ENCODE peak calls at places on chromosomes 7 and 10, in five cellular contexts. A is mammary epithelial cell, U is fibroblast of lung, I is DND-41, O is heart right ventricle. K is an unnamed sample.

GRCh38 chr10:27819781-27820531 is 74.3 kb upstream of the MKX start:
- DNase-seq in O (peak; percentile 53), A (peak; percentile 4), I (no peak), U (peak; percentile 67), K (peak; percentile 61)

GRCh38 chr7:34675749-34676374 is 17.8 kb downstream of the NPSR1 start:
- DNase-seq in O (no peak), A (no peak), U (peak; percentile 6), I (peak; percentile 8), K (no peak)

GRCh38 chr7:114889646-114890285 is 32.1 kb upstream of the MDFIC start:
- DNase-seq in O (no peak), I (no peak), U (peak; percentile 96), A (peak; percentile 91), K (no peak)

GRCh38 chr7:138006106-138006505 is 4.2 kb upstream of the CREB3L2 start:
- DNase-seq in U (no peak), A (no peak), O (no peak), I (no peak), K (no peak)

GRCh38 chr7:149680316-149681025 is 92.9 kb downstream of the ZNF467 start:
- DNase-seq in I (no peak), O (no peak), A (no peak), U (no peak), K (no peak)

GRCh38 chr7:128912281-128912680 is 1.8 kb upstream of the KCP start:
- DNase-seq in U (no peak), A (no peak), I (no peak), O (no peak), K (no peak)

GRCh38 chr7:25522727-25523126 is 294.4 kb upstream of the NPVF start:
- DNase-seq in I (no peak), O (no peak), U (no peak), A (no peak), K (no peak)

GRCh38 chr7:40802497-40802896 is 667.7 kb downstream of the SUGCT start:
- DNase-seq in A (no peak), O (no peak), U (no peak), I (no peak), K (no peak)

DNA sequence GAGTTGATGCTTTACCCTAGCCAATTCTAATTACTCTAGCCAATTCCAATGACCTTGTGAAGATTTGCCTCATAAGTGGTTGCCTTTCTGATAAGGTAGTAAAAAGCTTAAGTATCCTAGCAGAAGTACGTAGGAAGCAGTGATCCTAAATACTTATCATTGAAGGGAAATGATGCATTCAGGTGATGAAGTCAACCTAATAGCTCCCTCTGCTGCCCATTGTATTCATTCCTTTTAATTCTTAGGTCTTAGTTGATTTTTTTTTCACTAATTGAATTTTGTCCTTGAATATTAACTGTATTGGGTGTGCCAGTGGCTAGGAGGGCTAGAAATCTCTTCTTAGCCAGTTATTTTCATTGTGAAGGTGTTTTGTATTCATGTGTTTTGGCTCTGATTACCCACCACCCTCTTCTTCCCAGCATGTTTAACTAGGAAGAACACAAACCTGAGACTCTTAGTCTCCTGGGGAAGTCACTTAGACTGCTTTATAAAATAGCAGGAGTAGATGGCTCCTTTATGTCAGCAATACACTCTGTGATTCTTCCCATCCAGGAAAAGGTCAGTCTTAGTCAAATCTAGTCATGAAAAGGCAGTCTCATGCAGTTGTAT is 46.3 kb downstream of the PLEKHA8 start:
- DNase-seq in U (peak; percentile 55), O (no peak), I (no peak), A (peak; percentile 31), K (no peak)
- TF ChIP-seq CTCF in U (peak; percentile 38), O (peak; percentile 51), I (peak; percentile 61), A (peak; percentile 34), K (peak; percentile 53)

GRCh38 chr7:113084499-113085172 is 2.0 kb downstream of the GPR85 start:
- DNase-seq in U (no peak), I (no peak), O (no peak), A (no peak), K (no peak)
- H3K4me1 ChIP-seq in U (no peaks in the 10 kb centered on the region), I (no peaks in the 10 kb centered on the region), O (no peaks in the 10 kb centered on the region), A (peaks cover 11% of the 10 kb centered on the region), K (peaks cover 13% of the 10 kb centered on the region)

GRCh38 chr7:151568951-151569652 is 49.4 kb upstream of the RHEB start:
- DNase-seq in A (no peak), U (no peak), O (no peak), I (no peak), K (no peak)

GRCh38 chr7:151566897-151567320 is 47.2 kb upstream of the RHEB start:
- DNase-seq in A (peak; percentile 50), U (peak; percentile 62), O (no peak), I (no peak), K (no peak)

GRCh38 chr7:151572136-151572535 is 52.4 kb upstream of the RHEB start:
- DNase-seq in A (no peak), O (no peak), I (no peak), U (no peak), K (no peak)

GRCh38 chr7:151571471-151571870 is 51.8 kb upstream of the RHEB start:
- DNase-seq in I (no peak), A (no peak), O (no peak), U (no peak), K (no peak)

GRCh38 chr7:151570366-151570915 is 50.7 kb upstream of the RHEB start:
- DNase-seq in U (peak; percentile 69), A (no peak), I (no peak), O (no peak), K (no peak)
- TF ChIP-seq CTCF in U (peak; percentile 34), A (peak; percentile 47), I (peak; percentile 52), O (peak; percentile 55), K (peak; percentile 55)

DNA sequence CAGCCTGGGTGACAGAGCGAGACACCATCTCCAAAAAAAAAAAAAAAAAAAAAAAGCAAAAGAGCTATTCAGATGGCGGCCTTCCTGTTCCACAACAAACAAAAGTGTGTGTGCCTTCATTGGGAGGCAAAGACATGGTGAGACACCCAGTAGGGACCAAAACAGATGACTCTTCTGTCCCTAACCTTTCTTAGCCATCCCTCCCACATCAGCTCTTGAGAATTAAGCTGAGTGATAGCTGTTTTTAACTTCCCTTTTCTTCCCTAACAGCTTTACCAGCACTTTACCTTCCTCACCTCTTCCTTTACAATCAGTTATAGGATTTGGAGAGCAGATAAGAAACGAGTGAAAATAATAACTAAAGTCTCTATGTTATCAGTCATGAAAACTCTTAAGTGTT is 48.2 kb downstream of the ARMH3 start:
- DNase-seq in I (no peak), A (no peak), U (no peak), O (no peak), K (no peak)
- H3K4me1 ChIP-seq in I (no peaks in the 10 kb centered on the region), A (peaks cover 11% of the 10 kb centered on the region), U (peaks cover 6% of the 10 kb centered on the region), O (no peaks in the 10 kb centered on the region), K (peaks cover 5% of the 10 kb centered on the region)

DNA sequence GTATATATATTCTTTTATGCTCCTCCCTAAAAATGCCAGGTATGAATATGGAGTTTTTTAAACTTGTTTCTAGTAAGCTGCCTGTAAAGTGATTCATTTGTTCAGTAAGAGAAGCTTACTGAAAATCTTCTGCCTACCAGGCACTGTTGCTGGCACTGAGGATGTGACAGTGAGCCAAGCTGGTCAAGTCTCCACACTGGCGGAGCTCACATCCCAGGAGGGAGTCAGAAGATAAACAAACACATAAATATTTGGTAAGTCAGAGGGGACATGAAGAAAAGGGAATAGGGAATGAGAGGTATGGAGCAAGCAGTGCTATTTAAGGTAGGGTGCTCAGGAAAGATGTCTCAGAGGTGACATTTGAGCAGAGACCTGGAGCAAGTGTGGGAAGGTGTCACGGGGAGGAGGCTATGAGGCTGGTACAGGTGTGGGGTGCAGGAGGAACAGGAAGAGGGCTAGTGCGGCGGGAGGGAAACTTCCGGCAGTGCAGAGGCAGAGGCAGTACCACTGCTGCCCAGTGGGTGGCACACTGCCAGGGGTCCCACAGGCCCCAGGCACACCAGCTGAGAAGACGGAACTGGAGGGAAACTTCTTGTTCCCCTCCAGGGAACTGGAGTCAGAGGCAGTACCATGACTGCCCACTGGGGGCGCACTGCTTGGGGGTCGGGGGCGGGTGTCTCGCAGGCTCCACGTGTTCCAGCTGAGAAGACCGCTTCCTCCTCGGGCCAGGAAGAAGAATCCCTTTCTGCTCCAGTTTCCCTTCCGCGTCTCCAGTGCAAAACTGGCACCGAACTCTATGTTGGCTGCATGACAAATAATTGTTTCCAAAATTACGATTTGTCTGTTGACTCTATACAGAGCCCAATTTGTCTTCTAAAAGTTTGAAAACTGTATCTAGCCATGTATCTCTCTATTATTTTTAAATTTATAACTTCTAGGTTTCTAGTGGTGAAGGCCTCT is 161.0 kb downstream of the TEX36 start:
- DNase-seq in I (peak; percentile 52), A (no peak), U (no peak), O (no peak), K (no peak)
- TF ChIP-seq CTCF in I (peak; percentile 77), A (no peak), U (peak; percentile 47), O (no peak), K (peak; percentile 54)

K was measured in left ventricle myocardium inferior.